ENCODE peak calls at places on chromosomes 1 and 21, in four cellular contexts. I is adrenal gland, W is A549, F is ovary. U is an unnamed sample.

GRCh38 chr1:189313488-189313887 is 1164.2 kb downstream of the BRINP3 start:
- DNase-seq in I (no peak), F (no peak), W (no peak), U (no peak)

GRCh38 chr1:198529414-198529813 is 11.1 kb downstream of the ATP6V1G3 start:
- DNase-seq in I (no peak), F (no peak), W (no peak), U (no peak)

GRCh38 chr1:219367496-219367895 is 193.8 kb downstream of the LYPLAL1 start:
- DNase-seq in I (no peak), W (no peak), F (no peak), U (no peak)

GRCh38 chr21:43306911-43307676 is 119.8 kb downstream of the SIK1 start:
- DNase-seq in W (peak), I (peak), F (peak), U (peak)

GRCh38 chr1:6222644-6223043 is 13.1 kb downstream of the ICMT start:
- DNase-seq in I (peak), W (no peak), F (no peak), U (no peak)

GRCh38 chr1:209761021-209761635 is 5.3 kb downstream of the TRAF3IP3 start:
- DNase-seq in I (peak), F (no peak), W (no peak), U (no peak)

GRCh38 chr1:14136152-14136763 is 436.3 kb downstream of the PRDM2 start:
- DNase-seq in F (no peak), W (no peak), I (no peak), U (no peak)

GRCh38 chr1:89809556-89809955 is 11.3 kb upstream of the LRRC8D start:
- DNase-seq in F (no peak), W (no peak), I (no peak), U (no peak)

GRCh38 chr1:244304156-244304555 is 147.6 kb downstream of the ADSS2 start:
- DNase-seq in W (no peak), F (no peak), I (no peak), U (no peak)

GRCh38 chr1:143691400-143691891 is 280.3 kb downstream of the FAM72C start:
- DNase-seq in I (no peak), W (peak), F (no peak), U (no peak)

GRCh38 chr1:31591425-31592093 is 15.2 kb downstream of the TINAGL1 start:
- DNase-seq in F (no peak), I (no peak), W (no peak), U (peak)

GRCh38 chr21:35252831-35253230 is 203.7 kb upstream of the RUNX1 start:
- DNase-seq in I (no peak), W (no peak), F (no peak), U (no peak)

GRCh38 chr1:170309389-170310013 is 163.7 kb downstream of the NTMT2 start:
- DNase-seq in F (peak), I (no peak), W (no peak), U (no peak)

GRCh38 chr21:31860851-31861250 is 12.0 kb upstream of the HUNK start:
- DNase-seq in F (no peak), W (no peak), I (no peak), U (no peak)

GRCh38 chr1:208174736-208175507 is 69.3 kb downstream of the PLXNA2 start:
- DNase-seq in W (no peak), F (no peak), I (no peak), U (peak)

GRCh38 chr21:43703068-43703880 is 15.7 kb upstream of the PDXK start:
- DNase-seq in W (no peak), F (no peak), I (peak), U (peak)

GRCh38 chr1:236489710-236490377 is 33.9 kb upstream of the LGALS8 start:
- DNase-seq in W (peak), F (no peak), I (peak), U (peak)

GRCh38 chr1:7224081-7224534 is 438.9 kb downstream of the CAMTA1 start:
- DNase-seq in I (no peak), F (no peak), W (peak), U (no peak)

GRCh38 chr1:52856026-52856425 is 13.5 kb downstream of the ZYG11A start:
- DNase-seq in F (no peak), W (no peak), I (no peak), U (no peak)

GRCh38 chr1:9438431-9439073 is 100.7 kb upstream of the SLC25A33 start:
- DNase-seq in F (peak), W (peak), I (no peak), U (peak)

GRCh38 chr1:180994262-180994661 is 28.4 kb downstream of the STX6 start:
- DNase-seq in W (no peak), I (no peak), F (no peak), U (no peak)

GRCh38 chr1:22833699-22834098 is 123.1 kb downstream of the EPHB2 start:
- DNase-seq in I (no peak), W (no peak), F (no peak), U (no peak)

GRCh38 chr1:202967684-202968281 is 726 bp upstream of the CYB5R1 start:
- DNase-seq in F (no peak), I (peak), W (no peak), U (no peak)

GRCh38 chr21:45875416-45875760 is 106.2 kb upstream of the COL6A1 start:
- DNase-seq in W (no peak), I (no peak), F (no peak), U (no peak)

GRCh38 chr1:80392529-80392928 is 1386.0 kb upstream of the ADGRL4 start:
- DNase-seq in F (no peak), W (no peak), I (no peak), U (no peak)

GRCh38 chr1:2443285-2444137 is 31.1 kb upstream of the PEX10 start:
- DNase-seq in I (no peak), F (no peak), W (no peak), U (no peak)

GRCh38 chr1:119217429-119217828 is 77.0 kb upstream of the WARS2 start:
- DNase-seq in F (no peak), W (no peak), I (no peak), U (no peak)

GRCh38 chr1:204583909-204584632 is 67.9 kb downstream of the MDM4 start:
- DNase-seq in I (no peak), W (no peak), F (no peak), U (no peak)

DNA sequence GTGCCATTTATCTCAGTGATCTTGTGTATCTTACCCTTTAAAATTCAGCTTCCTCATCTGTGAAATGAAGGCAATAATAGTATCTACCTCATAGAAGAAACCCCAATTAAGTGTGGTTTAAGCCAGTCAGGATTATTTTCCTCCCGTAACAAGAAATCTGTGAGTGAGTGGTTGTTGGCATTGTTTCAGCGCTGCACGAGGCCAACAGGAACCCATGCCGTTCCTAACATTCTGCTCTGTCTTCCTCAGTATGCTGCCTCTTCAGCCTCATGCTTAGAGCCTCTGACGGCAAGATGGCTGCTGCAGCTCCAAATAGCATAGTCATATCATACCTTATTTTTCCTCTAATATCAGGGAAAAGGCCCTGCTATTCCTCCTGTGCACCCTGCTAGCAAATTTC is 289.7 kb downstream of the TM2D1 start:
- DNase-seq in F (no peak), W (no peak), I (no peak), U (no peak)
- H3K27ac ChIP-seq in F (no peak), W (no peak), I (no peak), U (no peak)

DNA sequence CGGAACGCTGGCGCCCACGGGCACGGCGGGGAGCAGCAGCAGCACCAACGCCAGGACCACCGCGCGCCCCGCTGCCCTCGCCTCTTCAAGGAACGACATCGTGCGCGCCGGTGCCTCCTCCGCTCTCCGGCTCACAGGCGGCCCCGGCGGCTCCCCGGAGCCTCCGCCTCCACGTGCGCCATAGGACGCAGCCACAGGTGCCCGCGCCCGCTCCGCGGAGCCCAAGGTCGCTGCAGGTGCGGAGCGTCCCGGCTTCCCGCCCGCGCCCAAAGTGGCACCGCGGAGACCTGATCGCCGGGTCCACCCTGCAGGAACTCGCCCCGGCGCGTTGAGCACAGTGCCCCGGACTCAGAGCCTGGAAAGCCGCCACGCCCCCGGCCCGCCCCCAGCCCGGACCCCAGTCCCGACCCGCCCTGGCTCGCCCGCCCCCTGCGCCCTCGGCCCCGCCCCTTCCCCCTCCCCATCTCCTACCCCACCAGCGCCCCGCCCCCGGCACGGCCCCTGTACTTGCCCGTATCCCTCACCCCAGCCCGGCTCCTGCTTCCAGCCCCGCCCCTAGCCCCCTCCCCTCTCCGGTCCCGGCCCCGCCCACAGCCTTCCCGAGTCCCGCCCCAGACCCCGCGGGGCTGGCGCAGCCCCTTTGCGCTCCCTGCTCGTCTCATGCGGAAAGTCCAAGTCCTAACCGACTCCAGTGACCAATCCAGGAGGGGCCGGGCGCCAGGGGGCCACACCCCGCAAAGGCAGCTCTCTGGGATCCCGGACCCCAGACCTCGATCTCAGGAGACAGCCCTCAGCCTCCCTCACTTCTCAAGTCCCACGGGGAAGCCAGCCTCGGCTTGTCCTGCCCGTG is at the start of gene MEGF6:
- DNase-seq in F (peak), I (no peak), W (peak), U (no peak)
- H3K4me3 ChIP-seq in F (peak), I (no peak), W (peak), U (no peak)

DNA sequence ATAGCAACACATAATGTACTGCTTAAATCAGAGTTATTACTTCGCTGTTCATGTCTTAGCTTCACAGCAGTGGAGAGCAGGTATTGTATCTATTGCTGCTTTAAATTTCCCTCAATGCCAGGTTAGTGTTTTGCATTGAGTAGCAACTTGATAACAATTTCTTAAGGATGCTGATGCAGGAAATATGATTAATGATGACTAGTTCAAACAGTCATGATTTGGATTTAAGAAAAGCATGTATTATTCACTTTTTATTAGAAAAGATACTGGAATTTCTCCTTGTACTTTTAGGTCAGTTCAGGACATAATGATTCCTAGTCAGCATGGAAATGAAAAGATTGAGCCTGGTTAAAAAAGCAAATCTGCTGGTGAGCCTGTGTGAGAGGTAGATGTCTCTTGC is 67.2 kb upstream of the ARHGAP29 start:
- DNase-seq in W (no peak), I (no peak), F (no peak), U (no peak)
- H3K27ac ChIP-seq in W (peak), I (no peak), F (no peak), U (no peak)

GRCh38 chr1:45804671-45804973 is 1.2 kb downstream of the MAST2 start:
- DNase-seq in W (no peak), I (no peak), F (no peak), U (no peak)
- H3K4me3 ChIP-seq in W (peak), I (no peak), F (peak), U (peak)

GRCh38 chr1:156806512-156807440 is 9.9 kb downstream of the SH2D2A start:
- DNase-seq in W (no peak), I (no peak), F (no peak), U (no peak)
- H3K27ac ChIP-seq in W (no peak), I (peak), F (no peak), U (no peak)

DNA sequence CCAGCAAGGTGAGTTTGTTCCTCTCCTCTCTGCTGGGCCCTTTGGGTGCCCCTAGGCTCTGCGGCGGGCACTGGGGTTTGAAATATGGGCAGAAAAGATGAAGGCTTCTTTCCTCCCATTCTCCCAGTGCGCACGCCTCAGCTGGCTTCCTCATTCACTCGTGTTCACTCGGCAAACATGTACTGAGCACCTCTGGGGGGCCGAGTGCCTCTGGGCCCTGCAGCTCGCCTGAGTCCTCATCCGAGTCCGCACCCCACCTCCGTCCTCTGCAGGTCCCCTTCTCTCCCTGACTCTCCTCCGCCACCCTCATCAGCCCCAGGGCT is 98.5 kb upstream of the RUNX3 start:
- DNase-seq in W (no peak), F (no peak), I (no peak), U (no peak)
- H3K4me3 ChIP-seq in W (no peak), F (no peak), I (no peak), U (no peak)

GRCh38 chr1:70044832-70045231 is 160.5 kb downstream of the LRRC40 start:
- DNase-seq in F (no peak), I (no peak), W (no peak), U (no peak)

GRCh38 chr1:70043806-70044205 is 161.6 kb downstream of the LRRC40 start:
- DNase-seq in W (no peak), F (no peak), I (peak), U (no peak)

GRCh38 chr1:70051926-70052325 is 153.5 kb downstream of the LRRC40 start:
- DNase-seq in W (no peak), F (no peak), I (no peak), U (no peak)

DNA sequence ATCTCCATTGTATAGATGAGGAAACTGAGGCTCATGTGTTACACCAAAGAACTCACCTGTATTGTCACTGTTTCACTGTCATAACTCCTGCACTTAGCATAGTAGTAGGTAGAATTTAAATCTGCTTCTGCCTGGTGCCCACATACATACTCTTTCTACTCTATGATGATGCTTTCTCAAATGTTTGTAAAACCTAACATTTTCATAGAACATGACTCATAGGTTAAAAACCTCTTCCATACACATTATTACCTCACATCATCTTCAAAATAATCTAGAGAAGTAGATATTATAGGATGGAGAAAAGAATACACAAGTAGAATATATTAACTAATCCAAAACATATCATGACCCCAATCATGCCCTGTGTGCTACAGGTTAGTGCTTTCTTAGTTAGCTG is 157.0 kb downstream of the LRRC40 start:
- DNase-seq in W (no peak), I (no peak), F (no peak), U (no peak)
- H3K27ac ChIP-seq in W (no peak), I (no peak), F (no peak), U (no peak)

GRCh38 chr1:61116421-61116820 is 34.1 kb downstream of the NFIA start:
- DNase-seq in W (no peak), F (no peak), I (no peak), U (no peak)
- H3K4me3 ChIP-seq in W (no peak), F (no peak), I (no peak), U (no peak)

GRCh38 chr1:225860860-225861441 is 21.2 kb downstream of the TMEM63A start:
- DNase-seq in W (no peak), F (no peak), I (no peak), U (no peak)

GRCh38 chr1:225859151-225859550 is 23.0 kb downstream of the TMEM63A start:
- DNase-seq in W (no peak), I (no peak), F (no peak), U (no peak)

GRCh38 chr1:225862581-225862950 is 19.6 kb downstream of the TMEM63A start:
- DNase-seq in I (no peak), W (no peak), F (no peak), U (no peak)

GRCh38 chr1:225861834-225862580 is 20.2 kb downstream of the TMEM63A start:
- DNase-seq in W (no peak), F (no peak), I (no peak), U (no peak)

GRCh38 chr1:225860107-225860506 is 22.1 kb downstream of the TMEM63A start:
- DNase-seq in W (no peak), I (no peak), F (no peak), U (no peak)
- H3K27ac ChIP-seq in W (no peak), I (no peak), F (no peak), U (no peak)